ENCODE peak calls at places on chromosomes 13 and 19, in six cellular contexts. One of them, this sample, is unnamed. For H3K27me3, the result is how much of the 10 kb centered on the place peaks cover.

GRCh38 chr13:93345642-93346220 is 119.1 kb downstream of the GPC6 start:
- DNase-seq in CD8-positive, alpha-beta T cell: no peak
- DNase-seq in breast epithelium: no peak
- DNase-seq in HL-60: no peak
- DNase-seq in esophagus squamous epithelium: no peak
- DNase-seq in CD4-positive, CD25-positive, alpha-beta regulatory T cell: no peak
- DNase-seq in this sample: no peak

GRCh38 chr13:40776681-40777165 is 5.7 kb upstream of the MRPS31 start:
- DNase-seq in esophagus squamous epithelium: peak
- DNase-seq in HL-60: peak
- DNase-seq in CD4-positive, CD25-positive, alpha-beta regulatory T cell: peak
- DNase-seq in CD8-positive, alpha-beta T cell: peak
- DNase-seq in breast epithelium: no peak
- DNase-seq in this sample: no peak

GRCh38 chr19:54021932-54022331 is 30.5 kb downstream of the CACNG6 start:
- DNase-seq in esophagus squamous epithelium: no peak
- DNase-seq in CD8-positive, alpha-beta T cell: no peak
- DNase-seq in breast epithelium: no peak
- DNase-seq in CD4-positive, CD25-positive, alpha-beta regulatory T cell: no peak
- DNase-seq in HL-60: no peak
- DNase-seq in this sample: no peak

GRCh38 chr19:3440082-3440481 is 40.2 kb downstream of the SMIM24 start:
- DNase-seq in esophagus squamous epithelium: no peak
- DNase-seq in CD8-positive, alpha-beta T cell: peak
- DNase-seq in breast epithelium: no peak
- DNase-seq in HL-60: no peak
- DNase-seq in CD4-positive, CD25-positive, alpha-beta regulatory T cell: peak
- DNase-seq in this sample: no peak

GRCh38 chr19:27776020-27776419 is 1436.9 kb downstream of the UQCRFS1 start:
- DNase-seq in breast epithelium: no peak
- DNase-seq in CD8-positive, alpha-beta T cell: no peak
- DNase-seq in HL-60: peak
- DNase-seq in esophagus squamous epithelium: no peak
- DNase-seq in CD4-positive, CD25-positive, alpha-beta regulatory T cell: no peak
- DNase-seq in this sample: no peak

GRCh38 chr19:5993516-5994406 is 15.8 kb upstream of the RANBP3 start:
- DNase-seq in esophagus squamous epithelium: no peak
- DNase-seq in CD8-positive, alpha-beta T cell: no peak
- DNase-seq in HL-60: no peak
- DNase-seq in breast epithelium: no peak
- DNase-seq in CD4-positive, CD25-positive, alpha-beta regulatory T cell: no peak
- DNase-seq in this sample: no peak

GRCh38 chr13:112930192-112930591 is 38.8 kb upstream of the MCF2L start:
- DNase-seq in CD8-positive, alpha-beta T cell: no peak
- DNase-seq in breast epithelium: no peak
- DNase-seq in CD4-positive, CD25-positive, alpha-beta regulatory T cell: no peak
- DNase-seq in esophagus squamous epithelium: no peak
- DNase-seq in HL-60: no peak
- DNase-seq in this sample: no peak

GRCh38 chr19:3358392-3358918 is 7.9 kb upstream of the NFIC start:
- DNase-seq in HL-60: no peak
- DNase-seq in CD8-positive, alpha-beta T cell: no peak
- DNase-seq in esophagus squamous epithelium: no peak
- DNase-seq in breast epithelium: no peak
- DNase-seq in CD4-positive, CD25-positive, alpha-beta regulatory T cell: no peak
- DNase-seq in this sample: no peak

GRCh38 chr19:38720559-38721236 is 23.6 kb downstream of the CAPN12 start:
- DNase-seq in CD4-positive, CD25-positive, alpha-beta regulatory T cell: no peak
- DNase-seq in esophagus squamous epithelium: no peak
- DNase-seq in HL-60: no peak
- DNase-seq in CD8-positive, alpha-beta T cell: no peak
- DNase-seq in breast epithelium: no peak
- DNase-seq in this sample: no peak

GRCh38 chr19:16019691-16020448 is 56.4 kb upstream of the TPM4 start:
- DNase-seq in CD8-positive, alpha-beta T cell: no peak
- DNase-seq in esophagus squamous epithelium: no peak
- DNase-seq in breast epithelium: no peak
- DNase-seq in HL-60: no peak
- DNase-seq in CD4-positive, CD25-positive, alpha-beta regulatory T cell: no peak
- DNase-seq in this sample: no peak
- H3K27me3 ChIP-seq in CD8-positive, alpha-beta T cell: under half
- H3K27me3 ChIP-seq in esophagus squamous epithelium: under half
- H3K27me3 ChIP-seq in breast epithelium: under half
- H3K27me3 ChIP-seq in HL-60: under half
- H3K27me3 ChIP-seq in CD4-positive, CD25-positive, alpha-beta regulatory T cell: under half
- H3K27me3 ChIP-seq in this sample: under half

GRCh38 chr19:7665076-7665475 is 3.8 kb upstream of the RETN start:
- DNase-seq in breast epithelium: no peak
- DNase-seq in HL-60: no peak
- DNase-seq in esophagus squamous epithelium: no peak
- DNase-seq in CD8-positive, alpha-beta T cell: no peak
- DNase-seq in CD4-positive, CD25-positive, alpha-beta regulatory T cell: no peak
- DNase-seq in this sample: no peak
- H3K27me3 ChIP-seq in breast epithelium: under half
- H3K27me3 ChIP-seq in HL-60: under half
- H3K27me3 ChIP-seq in esophagus squamous epithelium: under half
- H3K27me3 ChIP-seq in CD8-positive, alpha-beta T cell: under half
- H3K27me3 ChIP-seq in CD4-positive, CD25-positive, alpha-beta regulatory T cell: under half
- H3K27me3 ChIP-seq in this sample: under half

DNA sequence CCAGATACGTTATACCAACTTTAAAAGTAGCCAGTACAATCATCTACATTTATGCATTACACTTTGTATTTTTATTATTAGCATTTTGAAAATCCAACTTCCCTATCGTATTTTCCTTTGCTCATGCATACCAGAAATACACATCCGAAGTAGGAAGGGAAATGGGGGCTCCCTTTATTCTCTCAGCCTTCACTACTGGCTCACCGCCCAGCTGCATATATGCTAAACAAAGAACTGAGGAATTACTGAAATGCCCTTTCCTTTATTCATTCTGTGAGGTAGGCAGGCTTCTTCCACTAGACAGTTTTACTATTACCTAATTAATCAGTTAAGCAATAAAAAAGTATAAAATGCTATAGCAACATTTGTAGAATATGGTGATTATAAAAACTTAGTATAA is 291.6 kb downstream of the KLF12 start:
- DNase-seq in esophagus squamous epithelium: no peak
- DNase-seq in CD8-positive, alpha-beta T cell: no peak
- DNase-seq in breast epithelium: no peak
- DNase-seq in HL-60: no peak
- DNase-seq in CD4-positive, CD25-positive, alpha-beta regulatory T cell: no peak
- DNase-seq in this sample: no peak
- H3K27me3 ChIP-seq in esophagus squamous epithelium: under half
- H3K27me3 ChIP-seq in CD8-positive, alpha-beta T cell: under half
- H3K27me3 ChIP-seq in breast epithelium: under half
- H3K27me3 ChIP-seq in HL-60: under half
- H3K27me3 ChIP-seq in CD4-positive, CD25-positive, alpha-beta regulatory T cell: under half
- H3K27me3 ChIP-seq in this sample: under half

DNA sequence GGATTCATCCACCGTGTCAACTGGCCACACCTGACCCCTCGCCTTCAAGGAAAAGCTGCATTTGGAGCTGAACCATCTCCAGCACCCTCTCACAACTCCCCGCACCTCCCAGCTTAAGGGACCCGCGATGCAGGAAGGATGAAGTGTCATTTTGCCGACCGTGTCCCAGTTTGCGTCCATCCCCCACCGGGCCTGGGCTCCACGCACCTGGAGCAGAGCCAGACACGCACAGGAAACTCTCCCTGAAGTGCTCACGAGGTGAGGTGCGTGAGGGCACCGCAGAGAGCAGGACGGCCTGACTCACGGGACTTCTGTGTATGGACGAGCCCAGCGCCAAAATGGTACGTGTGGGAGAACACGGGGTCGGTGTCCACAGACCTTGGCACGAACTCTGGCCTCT is 7.2 kb downstream of the SHC2 start:
- DNase-seq in CD4-positive, CD25-positive, alpha-beta regulatory T cell: no peak
- DNase-seq in breast epithelium: no peak
- DNase-seq in CD8-positive, alpha-beta T cell: no peak
- DNase-seq in esophagus squamous epithelium: no peak
- DNase-seq in HL-60: no peak
- DNase-seq in this sample: no peak
- H3K27me3 ChIP-seq in CD4-positive, CD25-positive, alpha-beta regulatory T cell: under half
- H3K27me3 ChIP-seq in breast epithelium: under half
- H3K27me3 ChIP-seq in CD8-positive, alpha-beta T cell: under half
- H3K27me3 ChIP-seq in esophagus squamous epithelium: under half
- H3K27me3 ChIP-seq in HL-60: under half
- H3K27me3 ChIP-seq in this sample: under half

GRCh38 chr19:12982648-12983047 is 12.6 kb upstream of the NFIX start:
- DNase-seq in breast epithelium: no peak
- DNase-seq in HL-60: no peak
- DNase-seq in CD8-positive, alpha-beta T cell: no peak
- DNase-seq in CD4-positive, CD25-positive, alpha-beta regulatory T cell: no peak
- DNase-seq in esophagus squamous epithelium: no peak
- DNase-seq in this sample: no peak

GRCh38 chr19:12984683-12985048 is 10.6 kb upstream of the NFIX start:
- DNase-seq in CD8-positive, alpha-beta T cell: no peak
- DNase-seq in esophagus squamous epithelium: no peak
- DNase-seq in HL-60: no peak
- DNase-seq in CD4-positive, CD25-positive, alpha-beta regulatory T cell: no peak
- DNase-seq in breast epithelium: no peak
- DNase-seq in this sample: no peak

GRCh38 chr19:12983091-12983490 is 12.2 kb upstream of the NFIX start:
- DNase-seq in breast epithelium: no peak
- DNase-seq in CD4-positive, CD25-positive, alpha-beta regulatory T cell: no peak
- DNase-seq in HL-60: no peak
- DNase-seq in CD8-positive, alpha-beta T cell: no peak
- DNase-seq in esophagus squamous epithelium: no peak
- DNase-seq in this sample: no peak

GRCh38 chr19:12984143-12984627 is 11.1 kb upstream of the NFIX start:
- DNase-seq in CD4-positive, CD25-positive, alpha-beta regulatory T cell: no peak
- DNase-seq in CD8-positive, alpha-beta T cell: no peak
- DNase-seq in esophagus squamous epithelium: no peak
- DNase-seq in breast epithelium: no peak
- DNase-seq in HL-60: no peak
- DNase-seq in this sample: no peak

DNA sequence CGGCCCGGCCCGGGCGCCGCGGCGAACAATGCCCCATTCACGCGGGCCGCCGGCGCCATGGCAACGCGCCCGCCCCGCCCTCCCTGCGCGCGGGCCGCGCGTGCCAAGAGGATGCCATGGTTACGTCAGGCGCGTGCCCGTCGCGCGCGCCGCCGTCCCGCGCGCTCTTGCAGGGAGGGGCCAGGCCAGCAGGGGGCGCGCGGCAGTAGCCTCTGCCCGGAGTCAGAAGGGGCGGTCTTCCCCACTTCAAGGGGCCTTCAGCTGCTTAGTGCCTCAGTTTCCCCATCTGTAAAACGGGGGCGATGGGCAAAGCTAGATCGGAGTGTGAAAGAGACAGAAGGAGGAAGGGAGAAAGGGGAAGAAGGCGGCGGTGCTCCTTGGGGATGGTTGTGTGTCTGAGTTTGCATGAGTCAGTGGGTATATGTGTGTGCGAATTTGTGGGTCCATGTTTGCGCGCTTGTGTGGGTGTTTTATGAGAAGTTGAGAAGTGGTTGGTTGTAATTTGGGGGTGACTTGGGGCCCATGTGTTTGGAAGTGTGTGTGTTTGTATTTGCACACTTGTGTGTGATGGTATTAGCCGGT is 11.6 kb upstream of the NFIX start:
- DNase-seq in breast epithelium: peak
- DNase-seq in CD4-positive, CD25-positive, alpha-beta regulatory T cell: peak
- DNase-seq in HL-60: no peak
- DNase-seq in esophagus squamous epithelium: no peak
- DNase-seq in CD8-positive, alpha-beta T cell: peak
- DNase-seq in this sample: no peak
- H3K27me3 ChIP-seq in breast epithelium: under half
- H3K27me3 ChIP-seq in CD4-positive, CD25-positive, alpha-beta regulatory T cell: under half
- H3K27me3 ChIP-seq in HL-60: under half
- H3K27me3 ChIP-seq in esophagus squamous epithelium: under half
- H3K27me3 ChIP-seq in CD8-positive, alpha-beta T cell: under half
- H3K27me3 ChIP-seq in this sample: under half

GRCh38 chr19:51125421-51126075 is 842 bp downstream of the SIGLEC9 start:
- DNase-seq in esophagus squamous epithelium: no peak
- DNase-seq in HL-60: no peak
- DNase-seq in CD4-positive, CD25-positive, alpha-beta regulatory T cell: no peak
- DNase-seq in CD8-positive, alpha-beta T cell: no peak
- DNase-seq in breast epithelium: peak
- DNase-seq in this sample: no peak
- H3K27me3 ChIP-seq in esophagus squamous epithelium: under half
- H3K27me3 ChIP-seq in HL-60: under half
- H3K27me3 ChIP-seq in CD4-positive, CD25-positive, alpha-beta regulatory T cell: under half
- H3K27me3 ChIP-seq in CD8-positive, alpha-beta T cell: under half
- H3K27me3 ChIP-seq in breast epithelium: under half
- H3K27me3 ChIP-seq in this sample: under half

GRCh38 chr19:50910722-50911121 is 473 bp downstream of the KLK4 start:
- DNase-seq in esophagus squamous epithelium: no peak
- DNase-seq in breast epithelium: no peak
- DNase-seq in HL-60: no peak
- DNase-seq in CD8-positive, alpha-beta T cell: no peak
- DNase-seq in CD4-positive, CD25-positive, alpha-beta regulatory T cell: no peak
- DNase-seq in this sample: no peak

GRCh38 chr19:50912727-50913716 is 1.8 kb upstream of the KLK4 start:
- DNase-seq in HL-60: no peak
- DNase-seq in esophagus squamous epithelium: no peak
- DNase-seq in CD4-positive, CD25-positive, alpha-beta regulatory T cell: no peak
- DNase-seq in breast epithelium: no peak
- DNase-seq in CD8-positive, alpha-beta T cell: no peak
- DNase-seq in this sample: no peak

GRCh38 chr19:50912102-50912599 is 956 bp upstream of the KLK4 start:
- DNase-seq in HL-60: no peak
- DNase-seq in breast epithelium: no peak
- DNase-seq in esophagus squamous epithelium: no peak
- DNase-seq in CD4-positive, CD25-positive, alpha-beta regulatory T cell: no peak
- DNase-seq in CD8-positive, alpha-beta T cell: no peak
- DNase-seq in this sample: no peak

GRCh38 chr19:50909240-50910070 is 1.7 kb downstream of the KLK4 start:
- DNase-seq in breast epithelium: no peak
- DNase-seq in HL-60: no peak
- DNase-seq in CD4-positive, CD25-positive, alpha-beta regulatory T cell: no peak
- DNase-seq in esophagus squamous epithelium: no peak
- DNase-seq in CD8-positive, alpha-beta T cell: no peak
- DNase-seq in this sample: no peak

DNA sequence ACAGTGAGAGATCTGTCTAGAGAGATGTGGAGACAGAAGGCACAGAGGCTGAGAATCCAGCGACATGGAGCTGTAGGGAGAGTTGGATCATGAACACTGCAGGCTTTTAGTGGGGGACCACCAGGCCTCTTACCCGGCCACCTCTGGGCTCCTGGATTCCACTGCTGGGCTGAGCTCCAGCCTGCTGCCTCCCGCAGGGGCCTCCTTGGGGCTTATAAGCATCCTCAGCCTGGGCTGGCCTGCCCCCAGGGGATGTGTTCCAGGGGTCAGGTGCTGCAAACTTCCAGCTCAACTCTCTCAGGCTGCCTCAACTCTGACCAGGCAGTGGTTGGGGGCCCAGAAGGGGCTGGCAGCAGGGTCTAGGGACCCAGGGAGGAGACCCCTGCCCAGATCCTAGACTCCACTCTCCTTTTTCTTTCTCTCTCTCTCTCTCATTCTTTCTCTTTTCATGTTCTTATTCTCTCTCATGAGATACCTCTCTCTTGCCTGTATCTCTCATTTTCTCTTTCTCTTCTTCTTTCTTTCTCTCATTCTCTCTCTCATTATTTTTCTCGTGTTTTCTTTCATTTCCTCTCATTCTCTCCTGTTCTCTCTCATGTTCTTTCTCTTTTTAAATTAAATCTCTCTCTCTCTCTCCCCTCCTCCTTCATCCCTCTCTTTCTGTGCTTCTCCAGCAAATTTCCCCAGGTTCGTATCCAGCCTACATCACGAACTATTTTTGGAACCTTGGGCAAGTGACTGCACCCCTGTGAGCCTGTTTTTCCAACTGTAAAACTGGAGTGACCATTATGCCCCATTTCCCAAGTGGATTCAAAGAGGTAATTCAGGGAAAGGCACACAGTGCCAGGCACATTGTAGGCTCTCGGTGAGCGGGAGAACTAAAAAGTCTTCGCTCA is at the start of gene KLK4:
- DNase-seq in CD4-positive, CD25-positive, alpha-beta regulatory T cell: no peak
- DNase-seq in esophagus squamous epithelium: no peak
- DNase-seq in CD8-positive, alpha-beta T cell: no peak
- DNase-seq in breast epithelium: no peak
- DNase-seq in HL-60: no peak
- DNase-seq in this sample: no peak
- H3K27me3 ChIP-seq in CD4-positive, CD25-positive, alpha-beta regulatory T cell: under half
- H3K27me3 ChIP-seq in esophagus squamous epithelium: under half
- H3K27me3 ChIP-seq in CD8-positive, alpha-beta T cell: under half
- H3K27me3 ChIP-seq in breast epithelium: under half
- H3K27me3 ChIP-seq in HL-60: under half
- H3K27me3 ChIP-seq in this sample: under half

This sample was measured in thoracic aorta.